ENCODE peak calls at places on chromosomes 11 and 22, in seven cellular contexts. One of them, this sample, is unnamed.

GRCh38 chr11:76880314-76880713 is 19.6 kb downstream of the ACER3 start:
- DNase-seq in lower lobe of right lung: no peak
- DNase-seq in colonic mucosa: no peak
- DNase-seq in OCI-LY7: no peak
- DNase-seq in lung: no peak
- DNase-seq in A549: no peak
- DNase-seq in right lobe of liver: no peak
- DNase-seq in this sample: no peak

GRCh38 chr22:30290318-30290678 is 993 bp upstream of the CASTOR1 start:
- DNase-seq in lung: no peak
- DNase-seq in right lobe of liver: peak; percentile 60
- DNase-seq in OCI-LY7: peak; percentile 38
- DNase-seq in colonic mucosa: no peak
- DNase-seq in A549: no peak
- DNase-seq in lower lobe of right lung: no peak
- DNase-seq in this sample: no peak

GRCh38 chr11:128339721-128340271 is 247.6 kb downstream of the ETS1 start:
- DNase-seq in lung: no peak
- DNase-seq in A549: no peak
- DNase-seq in colonic mucosa: no peak
- DNase-seq in lower lobe of right lung: no peak
- DNase-seq in right lobe of liver: no peak
- DNase-seq in OCI-LY7: no peak
- DNase-seq in this sample: no peak

GRCh38 chr11:2763939-2764338 is 64.1 kb upstream of the KCNQ1OT1 start:
- DNase-seq in lung: no peak
- DNase-seq in colonic mucosa: no peak
- DNase-seq in lower lobe of right lung: no peak
- DNase-seq in OCI-LY7: no peak
- DNase-seq in A549: no peak
- DNase-seq in right lobe of liver: no peak
- DNase-seq in this sample: no peak

GRCh38 chr22:48680601-48681000 is 1147.1 kb downstream of the BRD1 start:
- DNase-seq in OCI-LY7: no peak
- DNase-seq in lung: no peak
- DNase-seq in A549: no peak
- DNase-seq in colonic mucosa: no peak
- DNase-seq in right lobe of liver: no peak
- DNase-seq in lower lobe of right lung: peak; percentile 20
- DNase-seq in this sample: no peak

GRCh38 chr11:69572861-69573260 is 68.1 kb upstream of the CCND1 start:
- DNase-seq in A549: no peak
- DNase-seq in OCI-LY7: no peak
- DNase-seq in right lobe of liver: no peak
- DNase-seq in lung: no peak
- DNase-seq in lower lobe of right lung: no peak
- DNase-seq in colonic mucosa: no peak
- DNase-seq in this sample: no peak

GRCh38 chr11:71302911-71303310 is 50.5 kb upstream of the SHANK2 start:
- DNase-seq in A549: peak; percentile 24
- DNase-seq in lower lobe of right lung: no peak
- DNase-seq in right lobe of liver: no peak
- DNase-seq in colonic mucosa: no peak
- DNase-seq in OCI-LY7: no peak
- DNase-seq in lung: peak; percentile 10
- DNase-seq in this sample: no peak

GRCh38 chr11:33160147-33160546 is 1.1 kb downstream of the CSTF3 start:
- DNase-seq in lower lobe of right lung: no peak
- DNase-seq in OCI-LY7: peak; percentile 41
- DNase-seq in A549: peak; percentile 46
- DNase-seq in lung: no peak
- DNase-seq in colonic mucosa: no peak
- DNase-seq in right lobe of liver: no peak
- DNase-seq in this sample: no peak

GRCh38 chr11:45673441-45673840 is 8.0 kb upstream of the CHST1 start:
- DNase-seq in OCI-LY7: no peak
- DNase-seq in colonic mucosa: no peak
- DNase-seq in A549: no peak
- DNase-seq in right lobe of liver: no peak
- DNase-seq in lower lobe of right lung: no peak
- DNase-seq in lung: no peak
- DNase-seq in this sample: no peak

GRCh38 chr11:125163431-125164011 is 1.0 kb upstream of the PKNOX2 start:
- DNase-seq in lung: no peak
- DNase-seq in lower lobe of right lung: no peak
- DNase-seq in A549: no peak
- DNase-seq in colonic mucosa: no peak
- DNase-seq in right lobe of liver: no peak
- DNase-seq in OCI-LY7: no peak
- DNase-seq in this sample: no peak

GRCh38 chr22:18987765-18988164 is 51.7 kb upstream of the PRODH start:
- DNase-seq in lung: no peak
- DNase-seq in lower lobe of right lung: no peak
- DNase-seq in right lobe of liver: peak; percentile 73
- DNase-seq in OCI-LY7: no peak
- DNase-seq in A549: no peak
- DNase-seq in colonic mucosa: peak; percentile 31
- DNase-seq in this sample: no peak

GRCh38 chr22:45376009-45376408 is 37.4 kb downstream of the SMC1B start:
- DNase-seq in A549: no peak
- DNase-seq in right lobe of liver: no peak
- DNase-seq in lung: no peak
- DNase-seq in OCI-LY7: no peak
- DNase-seq in lower lobe of right lung: no peak
- DNase-seq in colonic mucosa: no peak
- DNase-seq in this sample: no peak

GRCh38 chr11:10414659-10415058 is 40.4 kb upstream of the AMPD3 start:
- DNase-seq in lung: no peak
- DNase-seq in right lobe of liver: no peak
- DNase-seq in A549: no peak
- DNase-seq in OCI-LY7: no peak
- DNase-seq in colonic mucosa: no peak
- DNase-seq in lower lobe of right lung: peak; percentile 68
- DNase-seq in this sample: no peak

GRCh38 chr11:27703453-27703852 is 3.2 kb upstream of the BDNF start:
- DNase-seq in OCI-LY7: no peak
- DNase-seq in lower lobe of right lung: no peak
- DNase-seq in colonic mucosa: no peak
- DNase-seq in right lobe of liver: no peak
- DNase-seq in lung: no peak
- DNase-seq in A549: peak; percentile 44
- DNase-seq in this sample: no peak

GRCh38 chr11:24046731-24047130 is 450.1 kb upstream of the LUZP2 start:
- DNase-seq in right lobe of liver: no peak
- DNase-seq in A549: no peak
- DNase-seq in lung: no peak
- DNase-seq in OCI-LY7: no peak
- DNase-seq in lower lobe of right lung: no peak
- DNase-seq in colonic mucosa: no peak
- DNase-seq in this sample: no peak

GRCh38 chr11:61890536-61891330 is 612 bp downstream of the FADS3 start:
- DNase-seq in right lobe of liver: peak; percentile 62
- DNase-seq in colonic mucosa: peak; percentile 36
- DNase-seq in lung: peak; percentile 44
- DNase-seq in lower lobe of right lung: peak; percentile 74
- DNase-seq in A549: peak; percentile 50
- DNase-seq in OCI-LY7: peak; percentile 48
- DNase-seq in this sample: peak; percentile 75

GRCh38 chr11:64000026-64000739 is 13.9 kb downstream of the OTUB1 start:
- DNase-seq in colonic mucosa: peak; percentile 66
- DNase-seq in lower lobe of right lung: peak; percentile 74
- DNase-seq in OCI-LY7: peak; percentile 71
- DNase-seq in right lobe of liver: peak; percentile 68
- DNase-seq in lung: no peak
- DNase-seq in A549: no peak
- DNase-seq in this sample: peak; percentile 70
- TF ChIP-seq CTCF in colonic mucosa: peak; percentile 68
- TF ChIP-seq CTCF in lower lobe of right lung: peak; percentile 80
- TF ChIP-seq CTCF in OCI-LY7: peak; percentile 77
- TF ChIP-seq CTCF in right lobe of liver: peak; percentile 66
- TF ChIP-seq CTCF in lung: peak; percentile 81
- TF ChIP-seq CTCF in A549: peak; percentile 31
- TF ChIP-seq CTCF in this sample: peak; percentile 61

GRCh38 chr11:87392665-87393064 is 354.9 kb downstream of the TMEM135 start:
- DNase-seq in right lobe of liver: no peak
- DNase-seq in lung: no peak
- DNase-seq in colonic mucosa: no peak
- DNase-seq in lower lobe of right lung: no peak
- DNase-seq in A549: no peak
- DNase-seq in OCI-LY7: no peak
- DNase-seq in this sample: no peak
- H3K4me1 ChIP-seq in right lobe of liver: no peaks in the 10 kb centered on the region
- H3K4me1 ChIP-seq in lung: no peaks in the 10 kb centered on the region
- H3K4me1 ChIP-seq in colonic mucosa: no peaks in the 10 kb centered on the region
- H3K4me1 ChIP-seq in lower lobe of right lung: no peaks in the 10 kb centered on the region
- H3K4me1 ChIP-seq in A549: no peaks in the 10 kb centered on the region
- H3K4me1 ChIP-seq in OCI-LY7: no peaks in the 10 kb centered on the region
- H3K4me1 ChIP-seq in this sample: no peaks in the 10 kb centered on the region

GRCh38 chr11:7572001-7572712 is 58.4 kb downstream of the PPFIBP2 start:
- DNase-seq in lower lobe of right lung: peak; percentile 59
- DNase-seq in OCI-LY7: no peak
- DNase-seq in colonic mucosa: no peak
- DNase-seq in right lobe of liver: no peak
- DNase-seq in lung: peak; percentile 54
- DNase-seq in A549: peak; percentile 84
- DNase-seq in this sample: no peak
- TF ChIP-seq CTCF in lower lobe of right lung: no peak
- TF ChIP-seq CTCF in OCI-LY7: peak; percentile 38
- TF ChIP-seq CTCF in colonic mucosa: no peak
- TF ChIP-seq CTCF in right lobe of liver: no peak
- TF ChIP-seq CTCF in lung: no peak
- TF ChIP-seq CTCF in A549: no peak
- TF ChIP-seq CTCF in this sample: no peak

GRCh38 chr22:38966379-38966700 is 8.9 kb downstream of the APOBEC3A start:
- DNase-seq in A549: no peak
- DNase-seq in colonic mucosa: no peak
- DNase-seq in lung: no peak
- DNase-seq in OCI-LY7: no peak
- DNase-seq in right lobe of liver: no peak
- DNase-seq in lower lobe of right lung: no peak
- DNase-seq in this sample: peak; percentile 42

GRCh38 chr22:38968801-38969200 is 11.4 kb downstream of the APOBEC3A start:
- DNase-seq in A549: no peak
- DNase-seq in OCI-LY7: no peak
- DNase-seq in colonic mucosa: no peak
- DNase-seq in lung: no peak
- DNase-seq in right lobe of liver: no peak
- DNase-seq in lower lobe of right lung: no peak
- DNase-seq in this sample: no peak

GRCh38 chr22:38967451-38968450 is 10.3 kb downstream of the APOBEC3A start:
- DNase-seq in lung: peak; percentile 56
- DNase-seq in right lobe of liver: no peak
- DNase-seq in A549: no peak
- DNase-seq in colonic mucosa: no peak
- DNase-seq in lower lobe of right lung: peak; percentile 68
- DNase-seq in OCI-LY7: no peak
- DNase-seq in this sample: peak; percentile 73

GRCh38 chr22:38965614-38966378 is 8.4 kb downstream of the APOBEC3A start:
- DNase-seq in OCI-LY7: no peak
- DNase-seq in lower lobe of right lung: no peak
- DNase-seq in right lobe of liver: no peak
- DNase-seq in lung: no peak
- DNase-seq in A549: no peak
- DNase-seq in colonic mucosa: no peak
- DNase-seq in this sample: no peak

GRCh38 chr22:38966942-38967341 is 9.5 kb downstream of the APOBEC3A start:
- DNase-seq in right lobe of liver: no peak
- DNase-seq in colonic mucosa: no peak
- DNase-seq in lower lobe of right lung: no peak
- DNase-seq in OCI-LY7: no peak
- DNase-seq in lung: no peak
- DNase-seq in A549: no peak
- DNase-seq in this sample: no peak
- H3K4me1 ChIP-seq in right lobe of liver: no peaks in the 10 kb centered on the region
- H3K4me1 ChIP-seq in colonic mucosa: no peaks in the 10 kb centered on the region
- H3K4me1 ChIP-seq in lower lobe of right lung: no peaks in the 10 kb centered on the region
- H3K4me1 ChIP-seq in OCI-LY7: peaks cover 6% of the 10 kb centered on the region
- H3K4me1 ChIP-seq in lung: no peaks in the 10 kb centered on the region
- H3K4me1 ChIP-seq in A549: peaks cover 4% of the 10 kb centered on the region
- H3K4me1 ChIP-seq in this sample: peaks cover 5% of the 10 kb centered on the region

GRCh38 chr22:36946436-36947158 is 33.2 kb downstream of the CSF2RB start:
- DNase-seq in OCI-LY7: peak; percentile 17
- DNase-seq in A549: no peak
- DNase-seq in lower lobe of right lung: no peak
- DNase-seq in right lobe of liver: no peak
- DNase-seq in colonic mucosa: no peak
- DNase-seq in lung: no peak
- DNase-seq in this sample: no peak
- TF ChIP-seq CTCF in OCI-LY7: peak; percentile 55
- TF ChIP-seq CTCF in A549: no peak
- TF ChIP-seq CTCF in lower lobe of right lung: no peak
- TF ChIP-seq CTCF in right lobe of liver: no peak
- TF ChIP-seq CTCF in colonic mucosa: no peak
- TF ChIP-seq CTCF in lung: no peak
- TF ChIP-seq CTCF in this sample: no peak

DNA sequence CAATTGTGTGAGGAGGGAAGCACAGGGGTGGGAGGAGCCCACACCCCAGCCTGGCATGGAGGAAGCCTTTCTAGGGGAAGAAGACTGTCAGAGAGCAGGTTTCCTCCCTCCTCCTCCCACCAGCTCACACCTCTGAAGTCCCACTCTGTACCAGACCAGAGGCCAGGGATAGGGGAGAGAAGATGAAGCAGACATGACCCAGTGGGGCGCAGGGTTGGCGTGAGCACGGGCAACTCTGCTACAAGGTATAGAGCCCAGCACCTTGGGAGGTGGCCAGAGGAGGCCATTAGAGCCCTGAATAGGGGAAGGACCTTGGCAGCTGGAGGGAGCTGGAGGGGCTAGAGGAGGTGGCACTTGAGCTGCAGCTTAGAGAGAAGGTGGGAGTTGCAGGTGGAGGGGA is 15.9 kb downstream of the SLCO2B1 start:
- DNase-seq in colonic mucosa: no peak
- DNase-seq in A549: no peak
- DNase-seq in OCI-LY7: no peak
- DNase-seq in right lobe of liver: no peak
- DNase-seq in lower lobe of right lung: no peak
- DNase-seq in lung: no peak
- DNase-seq in this sample: no peak
- H3K4me1 ChIP-seq in colonic mucosa: peaks cover 4% of the 10 kb centered on the region
- H3K4me1 ChIP-seq in A549: peaks cover 10% of the 10 kb centered on the region
- H3K4me1 ChIP-seq in OCI-LY7: no peaks in the 10 kb centered on the region
- H3K4me1 ChIP-seq in right lobe of liver: peaks cover 85% of the 10 kb centered on the region
- H3K4me1 ChIP-seq in lower lobe of right lung: peaks cover 21% of the 10 kb centered on the region
- H3K4me1 ChIP-seq in lung: no peaks in the 10 kb centered on the region
- H3K4me1 ChIP-seq in this sample: peaks cover 16% of the 10 kb centered on the region

This sample was measured in mucosa of descending colon.